ENCODE peak calls at places on chromosomes 7 and 10, in four cellular contexts. K is DND-41, S is neural progenitor cell, U is vagina. G is an unnamed sample.

GRCh38 chr7:158741294-158741666 is 36.7 kb upstream of the NCAPG2 start:
- DNase-seq in K (no peak), S (no peak), U (peak; percentile 49), G (no peak)

GRCh38 chr7:147804032-147804431 is 786.5 kb upstream of the C7orf33 start:
- DNase-seq in K (no peak), S (no peak), U (no peak), G (no peak)

GRCh38 chr10:13761490-13762091 is 174.8 kb downstream of the PRPF18 start:
- DNase-seq in K (no peak), S (no peak), U (no peak), G (no peak)

GRCh38 chr7:1579481-1580421 is 9.9 kb upstream of the PSMG3 start:
- DNase-seq in K (peak; percentile 78), S (peak; percentile 86), U (no peak), G (peak; percentile 70)

GRCh38 chr10:77925795-77926565 is 575 bp downstream of the DLG5 start:
- DNase-seq in K (peak; percentile 49), S (peak; percentile 72), U (no peak), G (peak; percentile 46)

GRCh38 chr7:151759591-151760042 is 117.3 kb downstream of the PRKAG2 start:
- DNase-seq in K (peak; percentile 67), S (peak; percentile 88), U (no peak), G (peak; percentile 76)

GRCh38 chr7:108384721-108385483 is 71.3 kb downstream of the NRCAM start:
- DNase-seq in K (no peak), S (no peak), U (no peak), G (no peak)

GRCh38 chr10:23535381-23535780 is 96.5 kb downstream of the OTUD1 start:
- DNase-seq in K (no peak), S (no peak), U (no peak), G (no peak)

GRCh38 chr10:73581912-73582311 is 9.2 kb downstream of the USP54 start:
- DNase-seq in K (no peak), S (peak; percentile 65), U (no peak), G (no peak)

GRCh38 chr7:108063520-108063933 is 60.6 kb upstream of the LAMB1 start:
- DNase-seq in K (no peak), S (no peak), U (no peak), G (no peak)

GRCh38 chr10:52215745-52216361 is 98.2 kb upstream of the DKK1 start:
- DNase-seq in K (peak; percentile 59), S (peak; percentile 74), U (no peak), G (peak; percentile 76)

GRCh38 chr10:113612154-113612553 is 51.7 kb downstream of the NRAP start:
- DNase-seq in K (no peak), S (no peak), U (no peak), G (no peak)

GRCh38 chr7:129066290-129067131 is 11.6 kb upstream of the TNPO3 start:
- DNase-seq in K (no peak), S (no peak), U (no peak), G (peak; percentile 73)

GRCh38 chr10:21095494-21096055 is 198.5 kb upstream of the NEBL start:
- DNase-seq in K (no peak), S (no peak), U (no peak), G (no peak)

GRCh38 chr7:148664319-148664718 is 34.4 kb upstream of the CUL1 start:
- DNase-seq in K (no peak), S (no peak), U (no peak), G (peak; percentile 74)

GRCh38 chr10:86366033-86366901 is at the start of gene GRID1:
- DNase-seq in K (no peak), S (peak; percentile 83), U (no peak), G (peak; percentile 72)

GRCh38 chr10:101008823-101009423 is 9.3 kb downstream of the LZTS2 start:
- DNase-seq in K (no peak), S (no peak), U (no peak), G (no peak)

GRCh38 chr10:13882112-13882711 is 295.4 kb downstream of the PRPF18 start:
- DNase-seq in K (no peak), S (peak; percentile 81), U (no peak), G (no peak)

GRCh38 chr10:3516191-3516590 is 268.8 kb downstream of the KLF6 start:
- DNase-seq in K (peak; percentile 44), S (peak; percentile 63), U (no peak), G (no peak)

GRCh38 chr7:54877683-54878082 is 118.7 kb upstream of the SEC61G start:
- DNase-seq in K (no peak), S (no peak), U (no peak), G (peak; percentile 16)

DNA sequence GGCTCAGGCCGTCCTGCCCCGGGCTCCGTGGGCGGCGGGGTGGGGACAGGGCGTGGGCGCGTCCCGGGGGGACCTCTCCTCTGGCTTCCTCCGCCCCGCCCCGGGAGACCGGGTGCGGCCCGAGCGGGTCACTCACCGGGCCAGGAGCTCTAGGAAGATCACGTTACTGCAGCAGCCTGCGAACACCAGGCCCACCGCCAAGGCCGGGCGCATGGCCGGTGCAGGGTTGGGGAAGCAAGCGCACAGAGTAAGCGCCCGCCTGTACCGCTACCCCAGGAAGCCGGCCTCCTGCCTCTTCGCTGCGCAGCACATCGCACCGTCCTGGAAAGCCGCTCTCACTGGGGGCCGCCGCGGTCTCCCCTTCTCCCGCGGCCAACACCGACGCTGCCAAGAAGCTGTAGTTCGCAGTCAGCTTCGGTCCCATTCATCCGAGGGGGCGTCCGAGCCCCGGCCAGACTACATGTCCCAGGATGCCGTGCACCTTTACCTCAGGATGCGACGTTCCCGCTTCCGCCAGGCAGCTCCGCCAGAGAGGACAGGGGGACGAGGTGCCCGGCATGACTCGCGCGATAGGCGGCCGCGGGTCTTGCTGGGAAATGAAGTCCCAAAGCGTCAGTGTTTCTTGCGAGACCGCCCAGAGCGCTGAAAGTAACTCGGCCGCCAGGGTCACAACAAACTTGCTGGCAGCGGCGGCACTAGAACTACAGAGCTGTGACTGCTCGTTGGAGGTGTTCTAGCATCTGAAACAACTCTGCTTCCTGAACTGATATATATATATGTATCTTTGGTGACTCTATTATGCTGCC is at the start of gene SLC35B4:
- DNase-seq in K (peak; percentile 97), S (peak; percentile 98), U (no peak), G (peak; percentile 98)
- TF ChIP-seq CTCF in K (peak; percentile 42), S (peak; percentile 38), U (no peak), G (peak; percentile 29)

GRCh38 chr7:152902870-152903860 is 143.6 kb downstream of the ACTR3B start:
- DNase-seq in K (no peak), S (no peak), U (no peak), G (no peak)

GRCh38 chr7:152899482-152900166 is 140.1 kb downstream of the ACTR3B start:
- DNase-seq in K (no peak), S (no peak), U (no peak), G (no peak)

GRCh38 chr7:152904698-152905097 is 145.1 kb downstream of the ACTR3B start:
- DNase-seq in K (no peak), S (no peak), U (no peak), G (no peak)

GRCh38 chr7:152899004-152899403 is 139.5 kb downstream of the ACTR3B start:
- DNase-seq in K (no peak), S (no peak), U (no peak), G (no peak)

GRCh38 chr7:152902054-152902453 is 142.5 kb downstream of the ACTR3B start:
- DNase-seq in K (no peak), S (no peak), U (no peak), G (no peak)
- H3K4me1 ChIP-seq in K (no peaks in the 10 kb centered on the region), S (no peaks in the 10 kb centered on the region), U (peaks cover 5% of the 10 kb centered on the region), G (no peaks in the 10 kb centered on the region)

DNA sequence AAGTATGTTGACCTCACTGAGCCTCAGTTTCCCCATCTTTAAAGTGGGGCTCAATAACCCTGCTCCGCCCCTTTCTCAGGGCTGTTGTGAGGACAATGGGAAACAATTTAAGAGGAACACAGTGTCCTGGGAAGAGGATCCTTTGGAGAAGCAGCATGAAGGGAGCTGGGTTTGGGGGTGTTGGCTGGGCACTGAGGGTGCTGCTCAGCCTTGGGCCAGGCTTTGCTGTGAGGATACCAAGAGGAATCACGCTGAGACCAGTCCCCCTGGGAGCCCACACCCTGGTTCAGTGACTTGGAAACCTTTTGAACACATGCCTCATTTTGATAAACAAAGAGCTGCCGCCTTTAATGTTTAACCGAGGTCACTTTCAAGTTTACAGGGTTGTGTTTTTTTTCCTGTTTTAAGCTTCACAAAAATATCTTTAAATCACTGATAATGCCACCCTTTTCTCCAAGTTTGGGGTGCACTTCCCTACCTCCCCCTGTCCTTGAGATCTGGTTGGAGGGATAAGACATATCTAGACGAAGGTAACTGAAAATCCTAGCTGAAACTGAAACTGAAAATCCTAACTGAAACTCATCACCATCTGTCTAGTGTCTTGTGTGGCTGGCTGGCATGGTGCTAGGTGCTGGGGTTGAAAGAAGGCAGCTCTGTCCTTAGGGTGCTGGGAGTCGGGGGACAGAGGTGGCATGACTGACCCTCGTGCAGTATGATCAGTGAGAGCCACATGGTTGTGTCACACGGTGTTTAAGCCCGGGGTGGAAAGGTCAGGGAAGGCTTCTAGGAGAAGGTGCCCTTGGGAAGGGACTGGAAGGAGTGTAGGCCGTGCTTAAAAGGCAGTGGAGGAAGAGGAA is 27.7 kb downstream of the ZNF775 start:
- DNase-seq in K (peak; percentile 74), S (no peak), U (no peak), G (peak; percentile 10)
- H3K27ac ChIP-seq in K (peak overlapping the region; percentile 95), S (no peak overlapping the region), U (peak overlapping the region; percentile 93), G (no peak overlapping the region)

DNA sequence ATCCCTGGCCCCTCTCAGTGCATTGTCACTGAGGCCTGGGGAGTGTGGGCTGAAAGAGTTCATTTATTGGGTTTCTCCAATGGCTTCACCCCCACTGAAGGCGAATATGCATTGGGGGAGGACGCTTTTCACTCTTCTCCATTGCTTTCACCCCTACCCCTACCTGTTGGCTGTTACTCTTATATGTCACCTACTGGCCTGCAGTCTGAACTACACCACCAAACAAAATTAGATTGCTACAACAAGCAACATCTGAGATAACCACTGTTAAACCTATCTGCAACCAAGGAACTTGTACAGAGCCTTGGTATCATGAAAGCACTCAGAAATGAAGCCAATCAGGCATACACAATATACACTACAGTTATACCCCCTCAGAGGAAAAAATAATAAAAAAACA is 203.7 kb downstream of the REEP3 start:
- DNase-seq in K (no peak), S (no peak), U (no peak), G (no peak)
- TF ChIP-seq CTCF in K (peak; percentile 6), S (peak; percentile 17), U (no peak), G (no peak)

G was measured in cardiac muscle cell.